ENCODE peak calls at places on chromosomes 12 and 14, in ten cellular contexts. G is lung, X is WTC11, W is IMR-90, E is cardiac fibroblast, B is transverse colon, N is pancreas, V is mesothelial cell of epicardium, O is foreskin keratinocyte, Q is adrenal gland. F is an unnamed sample.

GRCh38 chr12:94971923-94972322 is 31.6 kb downstream of the NDUFA12 start:
- DNase-seq in B (no peak), V (no peak), X (no peak), E (no peak), W (no peak), G (no peak), O (no peak), N (no peak), Q (no peak), F (no peak)

GRCh38 chr14:70631948-70632347 is 9.8 kb upstream of the TTC9 start:
- DNase-seq in N (no peak), G (no peak), B (no peak), E (no peak), Q (no peak), O (no peak), X (no peak), W (no peak), V (no peak), F (no peak)

GRCh38 chr12:68175566-68176033 is 16.1 kb upstream of the IFNG start:
- DNase-seq in N (no peak), X (no peak), G (no peak), B (peak; percentile 7), V (no peak), W (no peak), E (no peak), O (no peak), Q (no peak), F (no peak)

GRCh38 chr14:60768602-60769001 is 34.0 kb downstream of the MNAT1 start:
- DNase-seq in E (no peak), X (no peak), N (no peak), W (peak; percentile 66), Q (no peak), G (no peak), V (no peak), O (no peak), B (no peak), F (no peak)

GRCh38 chr14:34147461-34147860 is 196.6 kb upstream of the EGLN3 start:
- DNase-seq in G (no peak), N (no peak), B (no peak), V (no peak), W (no peak), E (no peak), Q (no peak), O (peak; percentile 30), X (no peak), F (no peak)

GRCh38 chr12:70052931-70053497 is 190.2 kb upstream of the CNOT2 start:
- DNase-seq in W (peak; percentile 67), O (peak; percentile 35), Q (peak; percentile 79), N (no peak), X (no peak), B (peak; percentile 59), V (no peak), G (peak; percentile 51), E (peak; percentile 92), F (peak; percentile 77)

GRCh38 chr12:15276088-15276698 is 46.1 kb upstream of the PTPRO start:
- DNase-seq in N (no peak), X (no peak), Q (peak; percentile 42), W (peak; percentile 29), B (no peak), V (no peak), E (peak; percentile 60), O (no peak), G (no peak), F (peak; percentile 41)

GRCh38 chr12:52956987-52957386 is 8.1 kb downstream of the KRT18 start:
- DNase-seq in B (no peak), G (no peak), N (no peak), W (peak; percentile 70), E (no peak), Q (no peak), X (no peak), V (no peak), O (no peak), F (no peak)

DNA sequence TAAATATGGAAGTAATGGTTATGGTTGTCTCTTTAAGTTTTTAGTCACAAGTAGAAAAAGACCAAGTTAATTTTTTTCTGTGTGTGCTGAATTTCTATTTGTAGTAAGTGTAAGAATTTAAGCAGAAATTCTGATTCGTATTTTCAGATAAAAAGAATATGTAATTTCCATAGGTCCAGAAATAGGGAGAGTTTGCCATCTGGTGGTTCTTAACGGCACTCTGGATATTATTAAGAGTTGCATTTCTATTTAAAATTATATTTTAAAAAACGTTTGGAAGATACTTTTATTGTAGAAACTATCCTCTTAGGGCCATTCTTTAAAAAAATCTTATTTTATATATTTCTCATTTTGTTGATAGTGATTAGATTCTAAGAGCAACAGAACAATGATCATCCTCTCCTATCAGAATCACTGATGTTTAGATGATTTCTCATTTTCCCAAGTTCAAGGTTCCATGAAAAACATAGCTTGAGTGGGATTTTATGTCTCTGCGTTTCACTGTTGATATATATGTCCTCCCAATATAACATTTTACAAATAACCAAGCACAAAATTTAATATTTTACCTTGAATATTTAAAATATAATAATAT is 88.3 kb downstream of the LRRK2 start:
- DNase-seq in W (peak; percentile 31), B (no peak), Q (no peak), E (peak; percentile 38), O (no peak), V (no peak), N (no peak), G (no peak), X (no peak), F (peak; percentile 1)
- TF ChIP-seq CTCF in W (peak; percentile 77), B (peak; percentile 17), Q (peak; percentile 23), E (peak; percentile 53), O (peak; percentile 84), V (peak; percentile 58), N (peak; percentile 22), G (no peak), X (no peak), F (peak; percentile 11)

GRCh38 chr12:466762-467161 is 7.0 kb downstream of the B4GALNT3 start:
- DNase-seq in E (no peak), O (no peak), Q (no peak), B (no peak), G (no peak), W (no peak), V (no peak), N (no peak), X (no peak), F (no peak)
- TF ChIP-seq CTCF in E (no peak), O (no peak), Q (no peak), B (no peak), G (no peak), W (no peak), V (no peak), N (no peak), X (no peak), F (no peak)

GRCh38 chr12:5556033-5556614 is 124.2 kb downstream of the NTF3 start:
- DNase-seq in N (no peak), V (no peak), B (no peak), G (no peak), X (peak; percentile 73), W (no peak), O (no peak), E (no peak), Q (no peak), F (peak; percentile 8)
- TF ChIP-seq CTCF in N (no peak), V (no peak), B (peak; percentile 28), G (no peak), X (peak; percentile 89), W (peak; percentile 16), O (peak; percentile 50), E (peak; percentile 8), Q (no peak), F (peak; percentile 30)

DNA sequence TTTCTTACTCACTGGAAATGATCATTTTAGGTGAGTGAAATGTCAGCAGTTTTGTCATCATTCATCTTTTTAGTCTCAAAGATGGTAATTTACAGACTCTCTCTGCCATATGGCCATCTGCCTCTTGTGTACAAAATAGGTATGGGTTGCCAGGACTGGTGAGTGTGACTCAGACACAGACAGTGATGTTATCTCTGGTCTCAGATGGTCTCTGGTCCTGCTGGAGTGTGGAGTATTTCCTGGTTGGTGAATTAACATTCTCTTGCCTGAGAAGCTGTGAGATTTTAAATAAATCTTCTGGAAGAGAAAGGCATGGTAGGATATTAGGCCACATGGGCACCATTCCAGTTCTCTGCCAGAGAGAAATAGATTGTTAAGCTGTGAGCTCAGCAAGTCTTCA is 207.0 kb downstream of the ATP23 start:
- DNase-seq in B (no peak), O (peak; percentile 57), Q (no peak), G (no peak), N (no peak), X (no peak), E (peak; percentile 61), W (peak; percentile 49), V (no peak), F (peak; percentile 28)
- TF ChIP-seq CTCF in B (no peak), O (no peak), Q (no peak), G (no peak), N (no peak), X (no peak), E (no peak), W (no peak), V (no peak), F (no peak)

GRCh38 chr12:57892232-57892987 is 45.9 kb upstream of the CTDSP2 start:
- DNase-seq in G (no peak), E (no peak), W (no peak), V (no peak), B (peak; percentile 49), X (no peak), N (no peak), Q (no peak), O (no peak), F (no peak)

GRCh38 chr12:57891639-57892228 is 45.2 kb upstream of the CTDSP2 start:
- DNase-seq in B (no peak), O (no peak), Q (no peak), X (no peak), V (no peak), G (no peak), E (peak; percentile 16), W (no peak), N (no peak), F (no peak)

GRCh38 chr12:57895337-57896138 is 45.8 kb upstream of the ATP23 start:
- DNase-seq in V (no peak), N (no peak), Q (no peak), E (no peak), B (no peak), O (no peak), G (no peak), W (peak; percentile 52), X (no peak), F (no peak)

GRCh38 chr12:57894577-57895292 is 46.6 kb upstream of the ATP23 start:
- DNase-seq in W (no peak), X (no peak), G (no peak), O (no peak), E (peak; percentile 21), V (no peak), Q (no peak), N (no peak), B (no peak), F (no peak)

GRCh38 chr12:57893460-57894353 is 47.2 kb upstream of the CTDSP2 start:
- DNase-seq in E (peak; percentile 98), W (peak; percentile 91), N (peak; percentile 86), X (peak; percentile 50), V (peak; percentile 91), B (peak; percentile 90), Q (peak; percentile 89), G (peak; percentile 84), O (no peak), F (peak; percentile 72)
- TF ChIP-seq CTCF in E (no peak), W (peak; percentile 17), N (no peak), X (no peak), V (no peak), B (no peak), Q (no peak), G (no peak), O (no peak), F (no peak)

F was measured in Calu3.